ENCODE peak calls at places on chromosomes 13 and 19, in ten cellular contexts. Y is prostate gland, V is adrenal gland, C is GM12878, Z is esophagus squamous epithelium, J is body of pancreas, A is IMR-90, P is A549, Q is gastrocnemius medialis, F is uterus. E is an unnamed sample.

GRCh38 chr19:6501740-6502648 is at the start of gene TUBB4A:
- DNase-seq in Y (no peak), V (peak; percentile 45), C (no peak), Z (no peak), J (peak; percentile 31), A (no peak), P (peak; percentile 54), Q (no peak), F (no peak), E (no peak)

GRCh38 chr19:10105241-10106099 is 692 bp upstream of the PPAN start:
- DNase-seq in Y (no peak), V (no peak), C (peak; percentile 82), Z (no peak), J (no peak), A (no peak), P (no peak), Q (no peak), F (no peak), E (no peak)

GRCh38 chr13:40943073-40943472 is 76.0 kb downstream of the ELF1 start:
- DNase-seq in Y (no peak), V (no peak), C (no peak), Z (no peak), J (no peak), A (no peak), P (no peak), Q (no peak), F (no peak), E (no peak)

GRCh38 chr19:2461751-2462634 is 5.2 kb upstream of the LMNB2 start:
- DNase-seq in Y (no peak), V (peak; percentile 44), C (no peak), Z (no peak), J (peak; percentile 30), A (peak; percentile 56), P (no peak), Q (no peak), F (no peak), E (no peak)

GRCh38 chr13:76383671-76384461 is 502.3 kb downstream of the KCTD12 start:
- DNase-seq in Y (no peak), V (no peak), C (no peak), Z (no peak), J (no peak), A (peak; percentile 94), P (no peak), Q (no peak), F (no peak), E (peak; percentile 5)

GRCh38 chr13:30159446-30159839 is 147.9 kb downstream of the KATNAL1 start:
- DNase-seq in Y (no peak), V (no peak), C (no peak), Z (no peak), J (no peak), A (peak; percentile 94), P (no peak), Q (no peak), F (no peak), E (no peak)

GRCh38 chr13:80436571-80437169 is 95.7 kb upstream of the SPRY2 start:
- DNase-seq in Y (no peak), V (no peak), C (no peak), Z (no peak), J (no peak), A (no peak), P (no peak), Q (peak; percentile 14), F (peak; percentile 30), E (peak; percentile 25)

GRCh38 chr13:52850396-52851152 is 2.1 kb upstream of the PCDH8 start:
- DNase-seq in Y (no peak), V (peak; percentile 68), C (no peak), Z (no peak), J (peak; percentile 65), A (peak; percentile 7), P (peak; percentile 38), Q (peak; percentile 20), F (peak; percentile 26), E (peak; percentile 47)

GRCh38 chr13:27293051-27293691 is 22.5 kb downstream of the RASL11A start:
- DNase-seq in Y (no peak), V (no peak), C (no peak), Z (no peak), J (no peak), A (no peak), P (no peak), Q (no peak), F (no peak), E (no peak)

GRCh38 chr13:99214691-99215090 is 14.0 kb downstream of the UBAC2 start:
- DNase-seq in Y (no peak), V (no peak), C (no peak), Z (no peak), J (no peak), A (no peak), P (no peak), Q (no peak), F (no peak), E (no peak)

GRCh38 chr13:43331676-43332075 is 308.3 kb downstream of the DNAJC15 start:
- DNase-seq in Y (peak; percentile 28), V (no peak), C (no peak), Z (no peak), J (no peak), A (peak; percentile 10), P (no peak), Q (no peak), F (no peak), E (no peak)

GRCh38 chr13:98214008-98214643 is 37.1 kb upstream of the RNF113B start:
- DNase-seq in Y (no peak), V (no peak), C (no peak), Z (no peak), J (no peak), A (peak; percentile 95), P (no peak), Q (no peak), F (peak; percentile 56), E (no peak)

GRCh38 chr19:4390017-4390861 is 10.1 kb downstream of the SH3GL1 start:
- DNase-seq in Y (no peak), V (peak; percentile 73), C (no peak), Z (no peak), J (peak; percentile 25), A (peak; percentile 56), P (no peak), Q (no peak), F (no peak), E (no peak)

GRCh38 chr19:4062576-4063368 is 3.9 kb downstream of the ZBTB7A start:
- DNase-seq in Y (no peak), V (no peak), C (no peak), Z (no peak), J (no peak), A (no peak), P (no peak), Q (no peak), F (no peak), E (no peak)

GRCh38 chr13:20428666-20429644 is 96.7 kb downstream of the CRYL1 start:
- DNase-seq in Y (no peak), V (no peak), C (no peak), Z (no peak), J (no peak), A (peak; percentile 61), P (no peak), Q (no peak), F (no peak), E (no peak)

GRCh38 chr13:30907167-30907761 is 1.2 kb downstream of the MEDAG start:
- DNase-seq in Y (no peak), V (no peak), C (no peak), Z (no peak), J (no peak), A (peak; percentile 51), P (no peak), Q (no peak), F (no peak), E (no peak)

GRCh38 chr13:102678339-102679122 is 16.3 kb downstream of the METTL21C start:
- DNase-seq in Y (no peak), V (no peak), C (no peak), Z (no peak), J (no peak), A (no peak), P (no peak), Q (no peak), F (no peak), E (no peak)

GRCh38 chr19:11265785-11266236 is 3.5 kb upstream of the DOCK6 start:
- DNase-seq in Y (peak; percentile 66), V (no peak), C (no peak), Z (no peak), J (peak; percentile 93), A (no peak), P (peak; percentile 71), Q (no peak), F (no peak), E (no peak)
- TF ChIP-seq POLR2A in Y (peak; percentile 43), V (no peak), C (no peak), Z (no peak), J (peak; percentile 41), A (no peak), P (no peak), Q (no peak), F (no peak), E (no peak)

DNA sequence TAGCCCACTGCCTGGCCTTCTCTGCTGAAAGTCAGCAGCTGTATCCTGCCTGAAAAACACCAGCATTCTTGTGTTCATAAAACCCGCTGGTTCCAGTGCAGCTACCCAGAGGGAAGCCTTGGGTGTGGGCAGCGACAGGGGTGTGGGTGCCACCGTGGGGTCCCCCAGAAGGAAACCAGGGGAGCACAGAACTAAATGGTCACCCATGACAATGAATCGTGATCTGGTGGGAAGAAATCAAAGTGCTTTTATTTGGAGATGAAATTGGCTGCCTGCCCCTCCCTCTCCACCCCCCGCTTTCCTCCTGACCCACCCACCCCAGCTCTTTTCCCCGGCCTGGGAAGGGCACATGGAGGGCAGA is 13.7 kb downstream of the RASA3 start:
- DNase-seq in Y (no peak), V (no peak), C (no peak), Z (no peak), J (peak; percentile 74), A (peak; percentile 74), P (peak; percentile 55), Q (no peak), F (no peak), E (no peak)
- H3K4me1 ChIP-seq in Y (peaks cover 4% of the 10 kb centered on the region), V (no peaks in the 10 kb centered on the region), C (peaks cover 4% of the 10 kb centered on the region), Z (peaks cover 69% of the 10 kb centered on the region), J (peaks cover 26% of the 10 kb centered on the region), A (peaks cover 41% of the 10 kb centered on the region), P (peaks cover 33% of the 10 kb centered on the region), Q (peaks cover 51% of the 10 kb centered on the region), F (no peaks in the 10 kb centered on the region), E (no peaks in the 10 kb centered on the region)

DNA sequence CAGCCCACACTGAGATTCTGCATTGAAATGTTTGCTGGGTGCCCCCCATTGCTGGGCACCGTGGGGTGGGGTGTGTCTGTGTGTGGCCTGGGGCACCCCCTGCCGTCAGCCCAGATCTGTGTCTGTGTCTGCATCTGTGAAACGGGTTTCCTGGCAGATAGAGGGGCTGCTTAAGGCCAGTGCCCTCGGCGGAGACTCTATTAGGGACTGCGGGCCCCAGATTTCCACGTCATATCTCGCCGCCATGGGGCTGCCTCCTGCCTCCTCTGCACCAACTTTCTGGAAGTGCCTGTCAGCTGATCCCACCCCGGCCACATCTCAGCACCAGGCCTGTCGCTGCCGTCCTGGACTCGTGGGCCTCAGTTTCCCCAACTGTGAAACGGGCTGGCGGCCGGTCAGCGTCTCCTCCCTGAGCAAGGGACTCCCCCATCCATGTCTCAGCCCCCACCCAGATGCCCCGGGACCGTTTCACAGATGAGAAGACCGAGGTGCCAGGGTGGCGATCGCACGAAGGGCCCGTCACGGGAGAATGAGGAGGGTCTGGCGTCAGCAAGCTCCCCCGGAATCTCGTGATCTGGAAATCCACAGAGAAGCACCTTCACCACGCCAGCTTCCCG is 21.4 kb downstream of the ARID3A start:
- DNase-seq in Y (no peak), V (no peak), C (no peak), Z (no peak), J (no peak), A (no peak), P (no peak), Q (no peak), F (no peak), E (no peak)
- TF ChIP-seq POLR2A in Y (no peak), V (no peak), C (peak; percentile 60), Z (no peak), J (no peak), A (no peak), P (no peak), Q (no peak), F (no peak), E (no peak)

GRCh38 chr13:49664606-49665005 is 26.7 kb downstream of the EBPL start:
- DNase-seq in Y (no peak), V (no peak), C (no peak), Z (no peak), J (no peak), A (no peak), P (no peak), Q (no peak), F (no peak), E (no peak)
- H3K4me1 ChIP-seq in Y (no peaks in the 10 kb centered on the region), V (no peaks in the 10 kb centered on the region), C (no peaks in the 10 kb centered on the region), Z (peaks cover under 1% of the 10 kb centered on the region), J (no peaks in the 10 kb centered on the region), A (peaks cover 2% of the 10 kb centered on the region), P (peaks cover 4% of the 10 kb centered on the region), Q (no peaks in the 10 kb centered on the region), F (no peaks in the 10 kb centered on the region), E (no peaks in the 10 kb centered on the region)

E was measured in tibial nerve.